ENCODE peak calls at places on chromosome 9, in seven cellular contexts. P, I, B, J, O, S and V are unnamed samples.

GRCh38 chr9:134198771-134199170 is 34.4 kb upstream of the RNU6ATAC start:
- DNase-seq in J (no peak), I (no peak), O (no peak), S (no peak), B (no peak), P (no peak), V (no peak)

GRCh38 chr9:100366121-100366520 is 13.4 kb upstream of the TEX10 start:
- DNase-seq in I (no peak), J (no peak), P (no peak), O (no peak), S (no peak), B (no peak), V (no peak)

GRCh38 chr9:18490591-18491370 is 16.8 kb downstream of the ADAMTSL1 start:
- DNase-seq in S (peak; percentile 36), I (no peak), J (no peak), O (peak; percentile 99), B (no peak), P (peak; percentile 74), V (no peak)

GRCh38 chr9:79325501-79325900 is 246.3 kb upstream of the TLE4 start:
- DNase-seq in B (no peak), P (no peak), I (no peak), O (peak; percentile 68), J (no peak), S (no peak), V (no peak)

GRCh38 chr9:27540537-27540936 is 10.9 kb upstream of the MOB3B start:
- DNase-seq in S (no peak), J (no peak), B (no peak), P (no peak), I (no peak), O (no peak), V (no peak)

GRCh38 chr9:93908591-93909241 is 46.4 kb downstream of the BARX1 start:
- DNase-seq in J (no peak), S (no peak), P (peak; percentile 46), I (no peak), B (peak; percentile 50), O (no peak), V (peak; percentile 56)

GRCh38 chr9:134025606-134026541 is 593 bp downstream of the BRD3OS start:
- DNase-seq in J (no peak), S (peak; percentile 29), O (no peak), B (no peak), I (no peak), P (peak; percentile 30), V (peak; percentile 87)

GRCh38 chr9:135561391-135562234 is at the start of gene PAEP:
- DNase-seq in P (no peak), O (no peak), S (no peak), I (no peak), B (no peak), J (no peak), V (no peak)

GRCh38 chr9:126108240-126108639 is 218.4 kb upstream of the MVB12B start:
- DNase-seq in S (peak; percentile 36), J (no peak), B (no peak), P (no peak), O (no peak), I (no peak), V (no peak)

GRCh38 chr9:135461936-135462335 is 17.6 kb upstream of the PPP1R26 start:
- DNase-seq in I (no peak), J (no peak), O (no peak), B (no peak), P (no peak), S (no peak), V (no peak)

GRCh38 chr9:114588671-114589526 is 1.3 kb downstream of the ATP6V1G1 start:
- DNase-seq in S (no peak), I (no peak), B (no peak), P (no peak), J (no peak), O (no peak), V (no peak)

GRCh38 chr9:134630861-134631260 is 10.7 kb upstream of the COL5A1 start:
- DNase-seq in B (no peak), S (no peak), P (no peak), J (no peak), I (no peak), O (no peak), V (no peak)

GRCh38 chr9:129868571-129869486 is 33.6 kb downstream of the USP20 start:
- DNase-seq in B (no peak), S (no peak), P (no peak), I (no peak), O (peak; percentile 12), J (no peak), V (no peak)

GRCh38 chr9:98410185-98410697 is 154.8 kb upstream of the TBC1D2 start:
- DNase-seq in S (no peak), O (no peak), P (no peak), B (no peak), J (peak; percentile 63), I (no peak), V (no peak)